ENCODE peak calls at places on chromosome 4, in nine cellular contexts. One of them, this sample, is unnamed.

GRCh38 chr4:70640192-70640591 is 11.6 kb downstream of the ENAM start:
- DNase-seq in RWPE2: no peak
- DNase-seq in lung: no peak
- DNase-seq in kidney: no peak
- DNase-seq in A673: no peak
- DNase-seq in thyroid gland: no peak
- DNase-seq in vagina: no peak
- DNase-seq in PC-3: no peak
- DNase-seq in lower lobe of right lung: no peak
- DNase-seq in this sample: no peak

GRCh38 chr4:120331486-120332281 is 265.0 kb upstream of the MAD2L1 start:
- DNase-seq in vagina: no peak
- DNase-seq in PC-3: peak; percentile 2
- DNase-seq in A673: peak; percentile 73
- DNase-seq in kidney: no peak
- DNase-seq in RWPE2: no peak
- DNase-seq in thyroid gland: no peak
- DNase-seq in lower lobe of right lung: no peak
- DNase-seq in lung: no peak
- DNase-seq in this sample: no peak

GRCh38 chr4:38322709-38323108 is 341.3 kb upstream of the KLF3 start:
- DNase-seq in A673: peak; percentile 94
- DNase-seq in RWPE2: no peak
- DNase-seq in lower lobe of right lung: no peak
- DNase-seq in vagina: no peak
- DNase-seq in thyroid gland: peak; percentile 47
- DNase-seq in PC-3: peak; percentile 44
- DNase-seq in lung: no peak
- DNase-seq in kidney: peak; percentile 84
- DNase-seq in this sample: peak; percentile 40

GRCh38 chr4:104693601-104694201 is 199.0 kb upstream of the CXXC4 start:
- DNase-seq in lower lobe of right lung: no peak
- DNase-seq in kidney: no peak
- DNase-seq in PC-3: peak; percentile 64
- DNase-seq in vagina: no peak
- DNase-seq in A673: peak; percentile 23
- DNase-seq in thyroid gland: no peak
- DNase-seq in lung: no peak
- DNase-seq in RWPE2: no peak
- DNase-seq in this sample: no peak

GRCh38 chr4:156773648-156774357 is 197.8 kb downstream of the PDGFC start:
- DNase-seq in kidney: no peak
- DNase-seq in PC-3: peak; percentile 63
- DNase-seq in lung: no peak
- DNase-seq in vagina: no peak
- DNase-seq in lower lobe of right lung: no peak
- DNase-seq in RWPE2: no peak
- DNase-seq in A673: no peak
- DNase-seq in thyroid gland: no peak
- DNase-seq in this sample: no peak

GRCh38 chr4:56870927-56871326 is 36.8 kb upstream of the REST start:
- DNase-seq in A673: peak; percentile 51
- DNase-seq in lower lobe of right lung: no peak
- DNase-seq in lung: no peak
- DNase-seq in PC-3: no peak
- DNase-seq in thyroid gland: no peak
- DNase-seq in RWPE2: no peak
- DNase-seq in vagina: no peak
- DNase-seq in kidney: no peak
- DNase-seq in this sample: no peak

GRCh38 chr4:80948161-80948560 is 82.3 kb upstream of the BMP3 start:
- DNase-seq in vagina: no peak
- DNase-seq in lung: no peak
- DNase-seq in kidney: no peak
- DNase-seq in A673: no peak
- DNase-seq in thyroid gland: no peak
- DNase-seq in PC-3: no peak
- DNase-seq in lower lobe of right lung: no peak
- DNase-seq in RWPE2: no peak
- DNase-seq in this sample: no peak

GRCh38 chr4:850323-850945 is 24.5 kb upstream of the CPLX1 start:
- DNase-seq in A673: no peak
- DNase-seq in kidney: peak; percentile 54
- DNase-seq in RWPE2: peak; percentile 29
- DNase-seq in thyroid gland: no peak
- DNase-seq in PC-3: no peak
- DNase-seq in lung: no peak
- DNase-seq in lower lobe of right lung: peak; percentile 34
- DNase-seq in vagina: no peak
- DNase-seq in this sample: no peak

GRCh38 chr4:78764498-78764961 is 11.6 kb upstream of the BMP2K start:
- DNase-seq in thyroid gland: no peak
- DNase-seq in RWPE2: no peak
- DNase-seq in lower lobe of right lung: no peak
- DNase-seq in A673: no peak
- DNase-seq in vagina: no peak
- DNase-seq in kidney: no peak
- DNase-seq in lung: no peak
- DNase-seq in PC-3: peak; percentile 19
- DNase-seq in this sample: no peak

GRCh38 chr4:20984011-20984836 is 284.0 kb downstream of the PACRGL start:
- DNase-seq in A673: no peak
- DNase-seq in vagina: no peak
- DNase-seq in thyroid gland: peak; percentile 12
- DNase-seq in RWPE2: no peak
- DNase-seq in lower lobe of right lung: no peak
- DNase-seq in lung: no peak
- DNase-seq in kidney: peak; percentile 65
- DNase-seq in PC-3: no peak
- DNase-seq in this sample: no peak

GRCh38 chr4:55216871-55217635 is 91.7 kb upstream of the KDR start:
- DNase-seq in vagina: no peak
- DNase-seq in kidney: no peak
- DNase-seq in RWPE2: no peak
- DNase-seq in A673: peak; percentile 14
- DNase-seq in thyroid gland: no peak
- DNase-seq in PC-3: peak; percentile 33
- DNase-seq in lower lobe of right lung: no peak
- DNase-seq in lung: no peak
- DNase-seq in this sample: no peak

GRCh38 chr4:40992472-40993298 is 221.7 kb downstream of the APBB2 start:
- DNase-seq in A673: peak; percentile 56
- DNase-seq in PC-3: peak; percentile 38
- DNase-seq in thyroid gland: no peak
- DNase-seq in RWPE2: no peak
- DNase-seq in kidney: no peak
- DNase-seq in lower lobe of right lung: no peak
- DNase-seq in lung: no peak
- DNase-seq in vagina: no peak
- DNase-seq in this sample: no peak

GRCh38 chr4:54318904-54319303 is 89.8 kb downstream of the PDGFRA start:
- DNase-seq in thyroid gland: no peak
- DNase-seq in A673: peak; percentile 37
- DNase-seq in PC-3: peak; percentile 73
- DNase-seq in vagina: no peak
- DNase-seq in RWPE2: no peak
- DNase-seq in lower lobe of right lung: no peak
- DNase-seq in kidney: no peak
- DNase-seq in lung: no peak
- DNase-seq in this sample: no peak

GRCh38 chr4:80125252-80126177 is 52.5 kb upstream of the ANTXR2 start:
- DNase-seq in lung: no peak
- DNase-seq in A673: peak; percentile 12
- DNase-seq in vagina: no peak
- DNase-seq in RWPE2: no peak
- DNase-seq in thyroid gland: no peak
- DNase-seq in lower lobe of right lung: no peak
- DNase-seq in kidney: no peak
- DNase-seq in PC-3: peak; percentile 48
- DNase-seq in this sample: no peak

GRCh38 chr4:125198916-125199315 is 115.8 kb upstream of the FAT4 start:
- DNase-seq in A673: peak; percentile 84
- DNase-seq in lower lobe of right lung: no peak
- DNase-seq in vagina: no peak
- DNase-seq in RWPE2: no peak
- DNase-seq in kidney: no peak
- DNase-seq in thyroid gland: no peak
- DNase-seq in lung: no peak
- DNase-seq in PC-3: peak; percentile 48
- DNase-seq in this sample: no peak

GRCh38 chr4:114265342-114265741 is 285.9 kb upstream of the ARSJ start:
- DNase-seq in vagina: no peak
- DNase-seq in A673: no peak
- DNase-seq in RWPE2: no peak
- DNase-seq in kidney: no peak
- DNase-seq in thyroid gland: no peak
- DNase-seq in PC-3: no peak
- DNase-seq in lower lobe of right lung: no peak
- DNase-seq in lung: no peak
- DNase-seq in this sample: no peak

GRCh38 chr4:123785515-123785914 is 388.9 kb downstream of the SPRY1 start:
- DNase-seq in lower lobe of right lung: no peak
- DNase-seq in lung: peak; percentile 42
- DNase-seq in PC-3: peak; percentile 7
- DNase-seq in RWPE2: no peak
- DNase-seq in A673: no peak
- DNase-seq in thyroid gland: peak; percentile 1
- DNase-seq in kidney: no peak
- DNase-seq in vagina: peak; percentile 92
- DNase-seq in this sample: peak; percentile 24

GRCh38 chr4:137226221-137226620 is 306.1 kb downstream of the PCDH18 start:
- DNase-seq in lower lobe of right lung: no peak
- DNase-seq in kidney: no peak
- DNase-seq in thyroid gland: no peak
- DNase-seq in lung: no peak
- DNase-seq in A673: no peak
- DNase-seq in vagina: no peak
- DNase-seq in PC-3: no peak
- DNase-seq in RWPE2: no peak
- DNase-seq in this sample: no peak

GRCh38 chr4:28536124-28536523 is 1675.5 kb downstream of the STIM2 start:
- DNase-seq in thyroid gland: no peak
- DNase-seq in PC-3: no peak
- DNase-seq in RWPE2: no peak
- DNase-seq in kidney: no peak
- DNase-seq in A673: no peak
- DNase-seq in lung: no peak
- DNase-seq in vagina: no peak
- DNase-seq in lower lobe of right lung: no peak
- DNase-seq in this sample: no peak

GRCh38 chr4:149997881-149998421 is 80.3 kb upstream of the DCLK2 start:
- DNase-seq in vagina: no peak
- DNase-seq in lower lobe of right lung: no peak
- DNase-seq in lung: no peak
- DNase-seq in PC-3: peak; percentile 73
- DNase-seq in kidney: no peak
- DNase-seq in thyroid gland: peak; percentile 33
- DNase-seq in RWPE2: no peak
- DNase-seq in A673: no peak
- DNase-seq in this sample: no peak

GRCh38 chr4:61152433-61152832 is 47.7 kb upstream of the ADGRL3 start:
- DNase-seq in A673: no peak
- DNase-seq in lower lobe of right lung: no peak
- DNase-seq in PC-3: no peak
- DNase-seq in lung: no peak
- DNase-seq in vagina: no peak
- DNase-seq in kidney: no peak
- DNase-seq in RWPE2: no peak
- DNase-seq in thyroid gland: no peak
- DNase-seq in this sample: no peak

GRCh38 chr4:69069085-69069484 is 27.2 kb upstream of the UGT2B7 start:
- DNase-seq in lung: no peak
- DNase-seq in lower lobe of right lung: no peak
- DNase-seq in PC-3: no peak
- DNase-seq in RWPE2: no peak
- DNase-seq in thyroid gland: no peak
- DNase-seq in kidney: no peak
- DNase-seq in vagina: no peak
- DNase-seq in A673: no peak
- DNase-seq in this sample: no peak

GRCh38 chr4:111136438-111136837 is 513.6 kb upstream of the PITX2 start:
- DNase-seq in lower lobe of right lung: no peak
- DNase-seq in PC-3: peak; percentile 13
- DNase-seq in A673: peak; percentile 45
- DNase-seq in thyroid gland: no peak
- DNase-seq in vagina: no peak
- DNase-seq in lung: no peak
- DNase-seq in kidney: no peak
- DNase-seq in RWPE2: no peak
- DNase-seq in this sample: no peak
- TF ChIP-seq CTCF in lower lobe of right lung: no peak
- TF ChIP-seq CTCF in PC-3: peak; percentile 29
- TF ChIP-seq CTCF in A673: peak; percentile 45
- TF ChIP-seq CTCF in thyroid gland: no peak
- TF ChIP-seq CTCF in vagina: no peak
- TF ChIP-seq CTCF in lung: no peak
- TF ChIP-seq CTCF in kidney: no peak
- TF ChIP-seq CTCF in RWPE2: peak; percentile 21
- TF ChIP-seq CTCF in this sample: no peak

GRCh38 chr4:10584042-10584441 is 100.5 kb downstream of the CLNK start:
- DNase-seq in lower lobe of right lung: no peak
- DNase-seq in RWPE2: no peak
- DNase-seq in PC-3: peak; percentile 3
- DNase-seq in thyroid gland: peak; percentile 8
- DNase-seq in vagina: no peak
- DNase-seq in kidney: no peak
- DNase-seq in A673: peak; percentile 5
- DNase-seq in lung: no peak
- DNase-seq in this sample: no peak
- H3K4me3 ChIP-seq in lower lobe of right lung: peak overlapping the region; percentile 25
- H3K4me3 ChIP-seq in RWPE2: no peak overlapping the region
- H3K4me3 ChIP-seq in PC-3: peak overlapping the region; percentile 32
- H3K4me3 ChIP-seq in thyroid gland: no peak overlapping the region
- H3K4me3 ChIP-seq in vagina: peak overlapping the region; percentile 30
- H3K4me3 ChIP-seq in kidney: peak overlapping the region; percentile 19
- H3K4me3 ChIP-seq in A673: no peak overlapping the region
- H3K4me3 ChIP-seq in lung: no peak overlapping the region
- H3K4me3 ChIP-seq in this sample: peak overlapping the region; percentile 18

DNA sequence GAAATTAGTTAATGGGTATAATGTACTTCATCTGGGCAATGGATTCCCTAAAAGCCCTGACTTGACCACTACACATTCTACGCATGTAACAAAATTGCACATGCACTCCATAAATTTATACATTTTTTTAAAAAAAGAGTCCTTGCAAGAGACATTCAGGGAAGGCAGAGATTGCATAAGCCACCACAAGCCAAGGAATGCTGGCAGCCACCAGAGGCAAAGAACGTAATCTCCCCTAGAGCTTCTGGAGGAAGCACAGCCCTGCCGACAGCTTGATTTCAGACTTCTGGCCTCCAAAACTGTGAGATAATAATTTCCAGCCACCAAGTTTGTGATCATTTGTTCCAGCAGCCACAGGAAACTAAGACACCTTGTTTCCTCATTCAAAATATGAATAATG is 185.6 kb upstream of the GALNT7 start:
- DNase-seq in vagina: no peak
- DNase-seq in kidney: no peak
- DNase-seq in lung: no peak
- DNase-seq in thyroid gland: no peak
- DNase-seq in PC-3: no peak
- DNase-seq in lower lobe of right lung: no peak
- DNase-seq in RWPE2: no peak
- DNase-seq in A673: no peak
- DNase-seq in this sample: no peak
- H3K4me1 ChIP-seq in vagina: no peaks in the 10 kb centered on the region
- H3K4me1 ChIP-seq in kidney: no peaks in the 10 kb centered on the region
- H3K4me1 ChIP-seq in lung: no peaks in the 10 kb centered on the region
- H3K4me1 ChIP-seq in thyroid gland: no peaks in the 10 kb centered on the region
- H3K4me1 ChIP-seq in PC-3: peaks cover 30% of the 10 kb centered on the region
- H3K4me1 ChIP-seq in lower lobe of right lung: no peaks in the 10 kb centered on the region
- H3K4me1 ChIP-seq in RWPE2: peaks cover 21% of the 10 kb centered on the region
- H3K4me1 ChIP-seq in A673: peaks cover 7% of the 10 kb centered on the region
- H3K4me1 ChIP-seq in this sample: no peaks in the 10 kb centered on the region

GRCh38 chr4:23923840-23924239 is 34.0 kb upstream of the PPARGC1A start:
- DNase-seq in PC-3: no peak
- DNase-seq in RWPE2: no peak
- DNase-seq in lung: no peak
- DNase-seq in kidney: no peak
- DNase-seq in lower lobe of right lung: no peak
- DNase-seq in vagina: no peak
- DNase-seq in thyroid gland: no peak
- DNase-seq in A673: no peak
- DNase-seq in this sample: no peak
- TF ChIP-seq CTCF in PC-3: no peak
- TF ChIP-seq CTCF in RWPE2: no peak
- TF ChIP-seq CTCF in lung: no peak
- TF ChIP-seq CTCF in kidney: peak; percentile 9
- TF ChIP-seq CTCF in lower lobe of right lung: no peak
- TF ChIP-seq CTCF in vagina: no peak
- TF ChIP-seq CTCF in thyroid gland: no peak
- TF ChIP-seq CTCF in A673: no peak
- TF ChIP-seq CTCF in this sample: peak; percentile 26